ENCODE peak calls at places on chromosomes 12 and 14, in four cellular contexts. One of them, this sample, is unnamed.

GRCh38 chr12:43090981-43091380 is 461.0 kb downstream of the ADAMTS20 start:
- DNase-seq in K562: no peak
- DNase-seq in A549: no peak
- DNase-seq in HepG2: no peak
- DNase-seq in this sample: no peak

GRCh38 chr12:123478762-123479161 is 20.8 kb downstream of the SNRNP35 start:
- DNase-seq in HepG2: no peak
- DNase-seq in K562: no peak
- DNase-seq in A549: no peak
- DNase-seq in this sample: no peak

GRCh38 chr12:110750784-110751461 is 8.2 kb upstream of the PPP1CC start:
- DNase-seq in A549: no peak
- DNase-seq in HepG2: no peak
- DNase-seq in K562: no peak
- DNase-seq in this sample: no peak

GRCh38 chr12:46908236-46908935 is 82.6 kb upstream of the SLC38A4 start:
- DNase-seq in A549: no peak
- DNase-seq in HepG2: no peak
- DNase-seq in K562: no peak
- DNase-seq in this sample: no peak

GRCh38 chr12:32488132-32488531 is 88.8 kb downstream of the FGD4 start:
- DNase-seq in A549: no peak
- DNase-seq in HepG2: no peak
- DNase-seq in K562: no peak
- DNase-seq in this sample: no peak

GRCh38 chr14:99790201-99790977 is 2.8 kb upstream of the EML1 start:
- DNase-seq in K562: no peak
- DNase-seq in A549: no peak
- DNase-seq in HepG2: no peak
- DNase-seq in this sample: no peak

GRCh38 chr14:104239185-104239775 is 100.9 kb downstream of the KIF26A start:
- DNase-seq in K562: no peak
- DNase-seq in A549: no peak
- DNase-seq in HepG2: no peak
- DNase-seq in this sample: no peak

GRCh38 chr12:54616933-54617535 is 17.7 kb downstream of the LACRT start:
- DNase-seq in K562: no peak
- DNase-seq in A549: no peak
- DNase-seq in HepG2: no peak
- DNase-seq in this sample: no peak

GRCh38 chr14:90426031-90426540 is 29.3 kb downstream of the CALM1 start:
- DNase-seq in A549: no peak
- DNase-seq in K562: no peak
- DNase-seq in HepG2: no peak
- DNase-seq in this sample: no peak

GRCh38 chr14:65206448-65207096 is 104.3 kb upstream of the MAX start:
- DNase-seq in A549: no peak
- DNase-seq in K562: no peak
- DNase-seq in HepG2: no peak
- DNase-seq in this sample: no peak

GRCh38 chr12:124720687-124721500 is 142.8 kb downstream of the SCARB1 start:
- DNase-seq in HepG2: no peak
- DNase-seq in A549: peak
- DNase-seq in K562: no peak
- DNase-seq in this sample: no peak

GRCh38 chr12:68198490-68199086 is 27.0 kb downstream of the IL26 start:
- DNase-seq in A549: no peak
- DNase-seq in HepG2: no peak
- DNase-seq in K562: no peak
- DNase-seq in this sample: no peak

GRCh38 chr12:25938581-25938980 is 19.9 kb upstream of the RASSF8 start:
- DNase-seq in A549: no peak
- DNase-seq in K562: no peak
- DNase-seq in HepG2: no peak
- DNase-seq in this sample: no peak

GRCh38 chr12:132886529-132887477 is 602 bp downstream of the CHFR start:
- DNase-seq in K562: no peak
- DNase-seq in A549: peak
- DNase-seq in HepG2: peak
- DNase-seq in this sample: peak

GRCh38 chr12:2411586-2412304 is 359.0 kb downstream of the CACNA1C start:
- DNase-seq in A549: no peak
- DNase-seq in HepG2: no peak
- DNase-seq in K562: no peak
- DNase-seq in this sample: no peak

GRCh38 chr12:43306066-43306465 is 245.9 kb downstream of the ADAMTS20 start:
- DNase-seq in A549: peak
- DNase-seq in K562: no peak
- DNase-seq in HepG2: no peak
- DNase-seq in this sample: no peak

GRCh38 chr14:96754845-96755184 is 42.4 kb upstream of the VRK1 start:
- DNase-seq in HepG2: no peak
- DNase-seq in K562: no peak
- DNase-seq in A549: no peak
- DNase-seq in this sample: peak

GRCh38 chr12:1517007-1517406 is 77.4 kb downstream of the FBXL14 start:
- DNase-seq in K562: no peak
- DNase-seq in A549: peak
- DNase-seq in HepG2: peak
- DNase-seq in this sample: peak

GRCh38 chr14:96102071-96102856 is 63.1 kb downstream of the C14orf132 start:
- DNase-seq in HepG2: no peak
- DNase-seq in A549: no peak
- DNase-seq in K562: no peak
- DNase-seq in this sample: no peak

GRCh38 chr12:79643821-79644220 is 46.9 kb downstream of the PAWR start:
- DNase-seq in K562: no peak
- DNase-seq in A549: no peak
- DNase-seq in HepG2: peak
- DNase-seq in this sample: no peak
- TF ChIP-seq NR3C1 in K562: no peak
- TF ChIP-seq NR3C1 in A549: no peak
- TF ChIP-seq NR3C1 in HepG2: no peak
- TF ChIP-seq NR3C1 in this sample: no peak

GRCh38 chr12:108332791-108333382 is 6.2 kb downstream of the CMKLR1 start:
- DNase-seq in K562: no peak
- DNase-seq in HepG2: no peak
- DNase-seq in A549: no peak
- DNase-seq in this sample: no peak
- TF ChIP-seq NR3C1 in K562: no peak
- TF ChIP-seq NR3C1 in HepG2: no peak
- TF ChIP-seq NR3C1 in A549: no peak
- TF ChIP-seq NR3C1 in this sample: no peak

DNA sequence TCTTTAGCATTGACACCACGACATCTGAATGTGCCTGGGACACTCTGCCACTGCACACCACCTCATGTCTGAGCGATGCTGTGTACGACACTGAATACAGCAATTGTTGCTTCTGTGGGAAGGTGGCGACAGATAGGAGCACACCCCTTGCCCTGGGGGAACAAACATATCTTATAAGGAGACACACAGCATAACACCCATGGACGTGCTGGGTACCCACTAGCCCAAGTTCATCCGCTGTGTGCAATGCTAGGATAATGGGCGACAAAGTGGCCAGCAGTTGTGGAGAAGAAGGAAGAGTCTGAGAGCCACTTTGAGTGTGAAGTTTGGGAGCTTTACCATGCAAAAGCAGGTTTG is 61.1 kb downstream of the VWF start:
- DNase-seq in A549: no peak
- DNase-seq in HepG2: no peak
- DNase-seq in K562: no peak
- DNase-seq in this sample: no peak
- TF ChIP-seq NR3C1 in A549: no peak
- TF ChIP-seq NR3C1 in HepG2: no peak
- TF ChIP-seq NR3C1 in K562: no peak
- TF ChIP-seq NR3C1 in this sample: no peak

GRCh38 chr14:50984061-50984710 is 39.9 kb upstream of the PYGL start:
- DNase-seq in A549: no peak
- DNase-seq in HepG2: no peak
- DNase-seq in K562: no peak
- DNase-seq in this sample: no peak
- TF ChIP-seq NR3C1 in A549: no peak
- TF ChIP-seq NR3C1 in HepG2: no peak
- TF ChIP-seq NR3C1 in K562: no peak
- TF ChIP-seq NR3C1 in this sample: no peak

DNA sequence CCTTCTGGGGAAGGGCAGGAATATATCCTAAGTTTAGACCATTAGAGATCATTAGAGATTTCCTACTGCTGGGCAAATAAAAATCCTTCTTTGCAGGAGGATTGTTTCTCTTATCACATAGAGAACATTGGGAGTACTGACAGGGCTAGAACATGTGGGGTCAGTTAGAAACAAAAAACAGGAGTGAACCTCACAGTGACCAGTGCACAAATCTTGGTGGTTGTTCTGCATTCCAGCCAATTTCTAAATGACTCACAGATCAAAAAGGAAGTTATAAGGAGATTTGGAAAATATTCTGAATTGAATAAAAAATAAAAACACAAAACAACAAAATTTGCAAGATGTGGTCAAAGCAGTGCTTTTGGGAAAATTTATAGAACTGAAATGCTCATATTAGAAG is 118.8 kb downstream of the LLPH start:
- DNase-seq in HepG2: no peak
- DNase-seq in A549: no peak
- DNase-seq in K562: no peak
- DNase-seq in this sample: no peak
- TF ChIP-seq NR3C1 in HepG2: no peak
- TF ChIP-seq NR3C1 in A549: no peak
- TF ChIP-seq NR3C1 in K562: no peak
- TF ChIP-seq NR3C1 in this sample: no peak

This sample was measured in WTC11.